ENCODE peak calls at places on chromosomes 16 and 17, in nine cellular contexts. Z is K562, U is transverse colon, S is sigmoid colon, M is GM12891, L is GM23338, V is stomach, D is HCT116, F is H1. T is an unnamed sample.

GRCh38 chr17:51351890-51352289 is 91.5 kb downstream of the UTP18 start:
- DNase-seq in U (no peak), L (no peak), M (no peak), F (no peak), V (no peak), D (no peak), Z (no peak), S (no peak), T (no peak)

GRCh38 chr16:89018605-89019158 is 41.7 kb upstream of the CBFA2T3 start:
- DNase-seq in D (no peak), V (no peak), F (no peak), L (no peak), Z (no peak), U (no peak), M (no peak), S (peak; percentile 36), T (no peak)

GRCh38 chr16:17367034-17367433 is 103.7 kb downstream of the XYLT1 start:
- DNase-seq in V (no peak), U (no peak), F (no peak), S (no peak), M (no peak), Z (no peak), L (no peak), D (no peak), T (no peak)

GRCh38 chr16:82936941-82937551 is 310.3 kb downstream of the CDH13 start:
- DNase-seq in S (no peak), Z (no peak), M (no peak), F (no peak), U (no peak), L (no peak), D (no peak), V (no peak), T (peak; percentile 98)

GRCh38 chr17:12659500-12659899 is 6.2 kb upstream of the MYOCD start:
- DNase-seq in Z (no peak), V (no peak), L (no peak), D (no peak), F (no peak), M (no peak), S (no peak), U (no peak), T (no peak)

GRCh38 chr16:19284207-19284606 is 1.3 kb upstream of the CLEC19A start:
- DNase-seq in V (peak; percentile 90), Z (no peak), M (no peak), S (no peak), F (no peak), D (peak; percentile 63), L (no peak), U (no peak), T (no peak)

GRCh38 chr16:88610080-88610479 is 28.3 kb upstream of the IL17C start:
- DNase-seq in U (no peak), L (peak; percentile 73), Z (no peak), F (no peak), V (no peak), D (no peak), S (no peak), M (no peak), T (no peak)

GRCh38 chr16:54957403-54957802 is 26.7 kb downstream of the IRX5 start:
- DNase-seq in U (peak; percentile 23), L (peak; percentile 67), D (peak; percentile 39), Z (peak; percentile 78), F (peak; percentile 69), M (no peak), V (peak; percentile 57), S (no peak), T (no peak)

GRCh38 chr16:59859606-59860402 is 1125.7 kb upstream of the GOT2 start:
- DNase-seq in S (no peak), Z (no peak), U (no peak), V (no peak), M (no peak), F (no peak), L (no peak), D (no peak), T (no peak)

GRCh38 chr16:88299751-88300462 is 82.9 kb upstream of the ZNF469 start:
- DNase-seq in Z (no peak), D (no peak), L (no peak), V (no peak), U (no peak), S (no peak), F (no peak), M (no peak), T (no peak)

GRCh38 chr16:5041604-5042133 is 7.9 kb upstream of the NAGPA start:
- DNase-seq in L (no peak), S (no peak), Z (no peak), M (no peak), D (peak; percentile 58), V (no peak), U (no peak), F (no peak), T (no peak)

GRCh38 chr16:4263504-4264436 is 9.1 kb downstream of the TFAP4 start:
- DNase-seq in L (peak; percentile 89), Z (peak; percentile 89), U (peak; percentile 66), S (peak; percentile 96), D (peak; percentile 12), F (peak; percentile 96), V (peak; percentile 47), M (no peak), T (no peak)

DNA sequence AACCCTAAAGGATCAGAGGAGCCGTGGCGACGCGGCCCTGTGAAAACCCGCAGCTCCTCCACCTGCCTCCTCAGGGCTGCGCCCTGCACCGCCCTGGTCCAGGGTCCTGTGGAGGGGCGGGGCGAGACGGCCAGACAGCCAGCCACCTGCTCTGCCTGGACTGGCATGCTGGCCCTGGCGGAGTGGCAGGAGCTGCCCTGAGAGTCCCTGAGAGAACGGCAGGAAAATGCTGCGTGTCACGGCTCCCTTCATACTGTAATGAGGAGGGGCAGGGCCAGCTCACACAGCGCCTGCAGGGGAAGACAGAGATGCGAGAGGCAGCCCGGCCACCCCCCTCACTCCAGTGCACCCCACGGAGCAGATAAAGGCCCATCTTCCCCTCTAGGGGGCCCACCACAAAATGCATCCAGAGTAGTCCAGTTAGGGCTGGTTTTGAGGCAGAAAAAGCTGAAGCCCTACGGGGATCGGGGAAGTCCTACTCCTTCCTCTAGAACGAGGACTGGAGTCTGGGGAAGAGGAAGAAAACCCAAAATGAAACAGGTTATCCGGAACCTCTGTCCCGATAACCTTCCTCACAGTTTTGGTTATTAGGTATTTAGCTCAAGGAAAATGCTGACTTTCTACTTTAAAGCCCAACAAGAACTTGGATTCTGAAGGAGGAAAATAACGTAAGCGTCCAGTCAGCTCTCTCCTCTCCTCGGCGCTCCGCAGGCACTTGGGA is 97.6 kb upstream of the DNAH17 start:
- DNase-seq in L (peak; percentile 64), M (no peak), S (no peak), Z (no peak), U (no peak), F (peak; percentile 64), V (no peak), D (no peak), T (no peak)
- TF ChIP-seq POLR2AphosphoS5 in L (no peak), M (no peak), S (no peak), Z (no peak), U (no peak), F (no peak), V (no peak), D (no peak), T (no peak)

GRCh38 chr17:61485067-61485775 is 33.0 kb downstream of the TBX4 start:
- DNase-seq in S (no peak), U (no peak), D (no peak), V (peak; percentile 3), Z (no peak), L (no peak), F (no peak), M (no peak), T (no peak)

GRCh38 chr17:61488878-61489718 is 36.9 kb downstream of the TBX4 start:
- DNase-seq in M (no peak), F (no peak), Z (no peak), S (no peak), D (no peak), L (no peak), U (peak; percentile 81), V (peak; percentile 61), T (no peak)

GRCh38 chr17:61486135-61487120 is 34.2 kb downstream of the TBX4 start:
- DNase-seq in U (no peak), F (no peak), D (no peak), Z (no peak), S (no peak), M (no peak), L (peak; percentile 37), V (peak; percentile 14), T (no peak)

GRCh38 chr17:61487668-61488595 is 35.7 kb downstream of the TBX4 start:
- DNase-seq in Z (no peak), D (no peak), V (peak; percentile 16), S (no peak), U (no peak), M (no peak), F (no peak), L (no peak), T (no peak)

DNA sequence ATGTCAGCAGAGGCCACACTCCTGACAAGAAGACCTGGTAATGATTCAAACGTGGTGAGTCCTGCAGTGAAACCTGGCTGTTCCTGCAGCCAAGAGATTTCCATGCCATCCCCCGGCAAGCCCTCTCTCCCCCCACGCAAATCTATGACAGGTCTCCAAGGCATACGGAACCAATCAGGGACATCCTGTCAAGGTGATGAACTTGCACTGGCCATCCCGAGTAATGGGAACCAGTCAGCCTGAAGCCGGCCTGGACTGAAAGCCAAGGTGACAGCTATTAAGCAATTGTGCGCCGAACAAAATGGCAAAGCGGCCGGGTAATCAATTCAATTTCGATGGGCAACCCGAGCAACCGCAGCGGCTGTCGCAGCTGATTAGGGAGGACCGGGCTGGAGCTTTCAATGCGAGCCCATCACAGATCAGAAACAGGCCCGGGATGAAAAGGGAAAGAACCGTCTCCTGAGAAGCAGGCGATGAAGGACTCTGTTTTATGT is 35.0 kb downstream of the TBX4 start:
- DNase-seq in F (no peak), U (no peak), L (no peak), D (no peak), S (no peak), Z (no peak), M (no peak), V (peak; percentile 20), T (no peak)
- TF ChIP-seq POLR2AphosphoS5 in F (no peak), U (no peak), L (no peak), D (no peak), S (no peak), Z (no peak), M (no peak), V (no peak), T (no peak)

GRCh38 chr16:70380919-70381603 is 34.4 kb downstream of the DDX19A start:
- DNase-seq in F (peak; percentile 94), U (peak; percentile 98), Z (no peak), S (peak; percentile 99), D (peak; percentile 93), M (peak; percentile 93), L (peak; percentile 100), V (peak; percentile 97), T (peak; percentile 98)
- TF ChIP-seq POLR2AphosphoS5 in F (peak; percentile 88), U (peak; percentile 92), Z (peak; percentile 38), S (peak; percentile 56), D (peak; percentile 94), M (peak; percentile 92), L (peak; percentile 91), V (peak; percentile 90), T (peak; percentile 87)

DNA sequence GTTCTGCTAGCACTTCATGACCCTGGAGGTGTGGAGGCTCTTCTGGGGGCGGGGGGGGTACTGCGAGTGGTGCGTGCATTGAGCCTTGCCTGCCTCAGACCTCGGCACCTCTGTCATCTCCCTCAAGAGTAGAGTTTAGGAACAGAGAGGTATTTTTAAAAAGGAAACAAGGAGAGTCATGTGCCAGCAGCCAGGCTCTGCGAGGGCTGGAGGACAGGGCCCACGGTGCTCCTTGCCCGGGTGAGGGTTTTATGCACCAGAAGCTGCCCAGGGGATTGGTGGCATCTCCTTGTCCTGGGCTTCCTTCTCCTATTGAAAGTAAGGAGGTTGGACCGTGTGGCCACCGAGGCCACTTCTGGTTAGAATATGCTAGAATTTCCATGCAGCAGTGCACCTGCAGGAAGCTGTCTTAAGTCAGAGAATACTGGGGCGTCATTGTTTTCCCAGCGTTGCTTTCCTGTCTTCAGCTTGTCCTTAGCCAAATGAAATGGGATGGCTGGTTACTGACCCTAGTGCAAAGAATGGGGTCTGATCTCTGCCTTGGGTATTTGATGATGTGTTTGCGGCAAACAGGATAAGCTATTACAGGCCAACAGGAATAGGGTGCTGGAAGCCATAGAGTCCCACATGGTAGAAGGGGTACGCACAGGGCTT is 3.2 kb downstream of the CBX2 start:
- DNase-seq in M (no peak), V (no peak), D (no peak), Z (no peak), S (no peak), U (no peak), F (no peak), L (no peak), T (no peak)
- TF ChIP-seq POLR2AphosphoS5 in M (no peak), V (no peak), D (no peak), Z (no peak), S (no peak), U (no peak), F (peak; percentile 29), L (no peak), T (no peak)